ENCODE peak calls at places on chromosomes 12 and 14, in four cellular contexts. One of them, this sample, is unnamed.
A peak's percentile ranks its signal among the peaks of the same experiment; 100 is the strongest.

GRCh38 chr14:94145902-94146527 is 16.6 kb upstream of the IFI27L2 start:
- DNase-seq in NCI-H2227 treated with DMSO at 0.1 percent for 48 hours: no peak
- DNase-seq in upper lobe of right lung: no peak
- DNase-seq in AG04449: no peak
- DNase-seq in this sample: no peak

GRCh38 chr12:63086149-63086915 is 64.7 kb downstream of the AVPR1A start:
- DNase-seq in upper lobe of right lung: no peak
- DNase-seq in NCI-H2227 treated with DMSO at 0.1 percent for 48 hours: no peak
- DNase-seq in AG04449: no peak
- DNase-seq in this sample: no peak

GRCh38 chr12:131794061-131794460 is 34.1 kb upstream of the MMP17 start:
- DNase-seq in AG04449: no peak
- DNase-seq in NCI-H2227 treated with DMSO at 0.1 percent for 48 hours: no peak
- DNase-seq in upper lobe of right lung: no peak
- DNase-seq in this sample: no peak

GRCh38 chr14:103735439-103735814 is 19.8 kb downstream of the ZFYVE21 start:
- DNase-seq in AG04449: no peak
- DNase-seq in NCI-H2227 treated with DMSO at 0.1 percent for 48 hours: no peak
- DNase-seq in upper lobe of right lung: no peak
- DNase-seq in this sample: peak; percentile 46

GRCh38 chr12:49776413-49776812 is 35.1 kb downstream of the TMBIM6 start:
- DNase-seq in AG04449: no peak
- DNase-seq in NCI-H2227 treated with DMSO at 0.1 percent for 48 hours: peak; percentile 4
- DNase-seq in upper lobe of right lung: peak; percentile 78
- DNase-seq in this sample: peak; percentile 83

GRCh38 chr12:121128908-121129704 is 3.6 kb upstream of the P2RX7 start:
- DNase-seq in upper lobe of right lung: peak; percentile 90
- DNase-seq in NCI-H2227 treated with DMSO at 0.1 percent for 48 hours: no peak
- DNase-seq in AG04449: no peak
- DNase-seq in this sample: peak; percentile 90

GRCh38 chr14:57933363-57933762 is 67.5 kb upstream of the SLC35F4 start:
- DNase-seq in NCI-H2227 treated with DMSO at 0.1 percent for 48 hours: no peak
- DNase-seq in AG04449: no peak
- DNase-seq in upper lobe of right lung: no peak
- DNase-seq in this sample: no peak

GRCh38 chr12:16016748-16017147 is 105.6 kb downstream of the DERA start:
- DNase-seq in NCI-H2227 treated with DMSO at 0.1 percent for 48 hours: no peak
- DNase-seq in AG04449: no peak
- DNase-seq in upper lobe of right lung: no peak
- DNase-seq in this sample: no peak

GRCh38 chr14:20690848-20691640 is 2.5 kb downstream of the ANG start:
- DNase-seq in upper lobe of right lung: no peak
- DNase-seq in AG04449: no peak
- DNase-seq in NCI-H2227 treated with DMSO at 0.1 percent for 48 hours: peak; percentile 78
- DNase-seq in this sample: no peak

GRCh38 chr12:2794736-2795289 is at the start of gene FKBP4:
- DNase-seq in upper lobe of right lung: peak; percentile 95
- DNase-seq in AG04449: no peak
- DNase-seq in NCI-H2227 treated with DMSO at 0.1 percent for 48 hours: peak; percentile 54
- DNase-seq in this sample: peak; percentile 97

GRCh38 chr12:98440165-98440581 is 75.2 kb upstream of the TMPO start:
- DNase-seq in AG04449: peak; percentile 91
- DNase-seq in NCI-H2227 treated with DMSO at 0.1 percent for 48 hours: no peak
- DNase-seq in upper lobe of right lung: no peak
- DNase-seq in this sample: no peak

GRCh38 chr12:15963271-15963670 is 52.1 kb downstream of the DERA start:
- DNase-seq in upper lobe of right lung: no peak
- DNase-seq in AG04449: no peak
- DNase-seq in NCI-H2227 treated with DMSO at 0.1 percent for 48 hours: no peak
- DNase-seq in this sample: no peak

GRCh38 chr14:32224731-32225377 is 21.8 kb upstream of the RNU6-8 start:
- DNase-seq in NCI-H2227 treated with DMSO at 0.1 percent for 48 hours: peak; percentile 44
- DNase-seq in AG04449: no peak
- DNase-seq in upper lobe of right lung: no peak
- DNase-seq in this sample: peak; percentile 52

GRCh38 chr12:126384029-126384564 is 1318.9 kb downstream of the AACS start:
- DNase-seq in NCI-H2227 treated with DMSO at 0.1 percent for 48 hours: no peak
- DNase-seq in upper lobe of right lung: no peak
- DNase-seq in AG04449: no peak
- DNase-seq in this sample: no peak